ENCODE peak calls at places on chromosome 13, in five cellular contexts. One of them, this sample, is unnamed.

GRCh38 chr13:96816261-96816660 is 178.0 kb downstream of the OXGR1 start:
- DNase-seq in H9: no peak
- DNase-seq in mesenchymal stem cell: no peak
- DNase-seq in IMR-90: no peak
- DNase-seq in H1: no peak
- DNase-seq in this sample: no peak

GRCh38 chr13:59842507-59842906 is 321.2 kb downstream of the DIAPH3 start:
- DNase-seq in H9: no peak
- DNase-seq in mesenchymal stem cell: no peak
- DNase-seq in IMR-90: peak
- DNase-seq in H1: no peak
- DNase-seq in this sample: no peak

GRCh38 chr13:102402292-102402691 is 444 bp upstream of the FGF14 start:
- DNase-seq in H9: peak
- DNase-seq in mesenchymal stem cell: peak
- DNase-seq in IMR-90: peak
- DNase-seq in H1: peak
- DNase-seq in this sample: peak

GRCh38 chr13:70457474-70457873 is 349.2 kb upstream of the KLHL1 start:
- DNase-seq in H9: no peak
- DNase-seq in mesenchymal stem cell: peak
- DNase-seq in IMR-90: no peak
- DNase-seq in H1: no peak
- DNase-seq in this sample: no peak

GRCh38 chr13:38883783-38884182 is 106.8 kb downstream of the STOML3 start:
- DNase-seq in H9: no peak
- DNase-seq in mesenchymal stem cell: no peak
- DNase-seq in IMR-90: no peak
- DNase-seq in H1: no peak
- DNase-seq in this sample: peak

GRCh38 chr13:86986448-86986847 is 684.7 kb upstream of the SLITRK5 start:
- DNase-seq in H9: no peak
- DNase-seq in mesenchymal stem cell: peak
- DNase-seq in IMR-90: peak
- DNase-seq in H1: no peak
- DNase-seq in this sample: peak

GRCh38 chr13:102195566-102196462 is 206.0 kb downstream of the FGF14 start:
- DNase-seq in H9: no peak
- DNase-seq in mesenchymal stem cell: peak
- DNase-seq in IMR-90: peak
- DNase-seq in H1: no peak
- DNase-seq in this sample: peak

GRCh38 chr13:46321494-46322225 is 65.4 kb downstream of the RUBCNL start:
- DNase-seq in H9: peak
- DNase-seq in mesenchymal stem cell: peak
- DNase-seq in IMR-90: peak
- DNase-seq in H1: peak
- DNase-seq in this sample: peak

GRCh38 chr13:28129911-28130693 is 8.2 kb upstream of the PAN3 start:
- DNase-seq in H9: no peak
- DNase-seq in mesenchymal stem cell: peak
- DNase-seq in IMR-90: peak
- DNase-seq in H1: no peak
- DNase-seq in this sample: no peak

GRCh38 chr13:43572601-43573360 is 214.0 kb downstream of the ENOX1 start:
- DNase-seq in H9: no peak
- DNase-seq in mesenchymal stem cell: peak
- DNase-seq in IMR-90: peak
- DNase-seq in H1: no peak
- DNase-seq in this sample: peak

GRCh38 chr13:53005631-53006030 is 23.0 kb upstream of the OLFM4 start:
- DNase-seq in H9: no peak
- DNase-seq in mesenchymal stem cell: no peak
- DNase-seq in IMR-90: no peak
- DNase-seq in H1: no peak
- DNase-seq in this sample: no peak

GRCh38 chr13:108533842-108534241 is 95.6 kb upstream of the MYO16 start:
- DNase-seq in H9: no peak
- DNase-seq in mesenchymal stem cell: no peak
- DNase-seq in IMR-90: no peak
- DNase-seq in H1: no peak
- DNase-seq in this sample: no peak

GRCh38 chr13:95264225-95264624 is 37.0 kb downstream of the ABCC4 start:
- DNase-seq in H9: no peak
- DNase-seq in mesenchymal stem cell: no peak
- DNase-seq in IMR-90: no peak
- DNase-seq in H1: no peak
- DNase-seq in this sample: no peak

DNA sequence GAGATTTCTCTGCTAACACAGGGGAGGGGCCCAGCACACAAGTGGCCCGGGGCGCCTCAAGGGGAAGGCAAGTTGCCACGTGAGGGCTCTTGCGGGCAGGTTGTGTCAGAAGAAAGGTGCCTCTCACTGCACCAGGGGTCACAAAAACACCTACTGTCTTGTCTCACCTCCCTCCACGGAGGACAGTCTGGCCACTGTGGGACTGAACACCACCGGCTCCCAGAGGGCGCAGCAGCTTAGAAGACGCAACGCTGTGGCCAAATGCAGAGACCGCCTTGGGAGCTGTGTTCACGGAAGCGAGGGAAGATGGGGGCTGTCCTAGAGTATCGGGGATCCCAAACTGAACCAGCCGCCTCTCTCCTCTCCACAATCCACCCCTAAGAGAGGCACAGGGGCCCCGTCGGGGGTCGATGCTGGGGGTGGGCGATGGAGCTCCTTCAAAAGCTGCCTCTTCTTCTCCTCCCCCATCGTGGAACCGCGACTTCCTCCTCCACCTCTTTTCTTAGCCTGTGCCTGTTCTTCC is 177.5 kb downstream of the FOXO1 start:
- DNase-seq in H9: no peak
- DNase-seq in mesenchymal stem cell: no peak
- DNase-seq in IMR-90: no peak
- DNase-seq in H1: no peak
- DNase-seq in this sample: no peak
- H2BK15ac ChIP-seq in H9: no peak
- H2BK15ac ChIP-seq in mesenchymal stem cell: no peak
- H2BK15ac ChIP-seq in IMR-90: no peak
- H2BK15ac ChIP-seq in H1: no peak
- H2BK15ac ChIP-seq in this sample: no peak

GRCh38 chr13:112182831-112183543 is 116.0 kb downstream of the SOX1 start:
- DNase-seq in H9: no peak
- DNase-seq in mesenchymal stem cell: no peak
- DNase-seq in IMR-90: no peak
- DNase-seq in H1: no peak
- DNase-seq in this sample: no peak

GRCh38 chr13:112181336-112182051 is 114.5 kb downstream of the SOX1 start:
- DNase-seq in H9: no peak
- DNase-seq in mesenchymal stem cell: no peak
- DNase-seq in IMR-90: no peak
- DNase-seq in H1: no peak
- DNase-seq in this sample: no peak

GRCh38 chr13:112184261-112184660 is 117.3 kb downstream of the SOX1 start:
- DNase-seq in H9: no peak
- DNase-seq in mesenchymal stem cell: no peak
- DNase-seq in IMR-90: no peak
- DNase-seq in H1: no peak
- DNase-seq in this sample: no peak

GRCh38 chr13:112183544-112184145 is 116.7 kb downstream of the SOX1 start:
- DNase-seq in H9: no peak
- DNase-seq in mesenchymal stem cell: no peak
- DNase-seq in IMR-90: no peak
- DNase-seq in H1: no peak
- DNase-seq in this sample: no peak

GRCh38 chr13:112182251-112182650 is 115.3 kb downstream of the SOX1 start:
- DNase-seq in H9: no peak
- DNase-seq in mesenchymal stem cell: no peak
- DNase-seq in IMR-90: no peak
- DNase-seq in H1: no peak
- DNase-seq in this sample: no peak
- H2BK15ac ChIP-seq in H9: no peak
- H2BK15ac ChIP-seq in mesenchymal stem cell: no peak
- H2BK15ac ChIP-seq in IMR-90: no peak
- H2BK15ac ChIP-seq in H1: no peak
- H2BK15ac ChIP-seq in this sample: no peak

GRCh38 chr13:21670883-21671792 is at the start of gene FGF9:
- DNase-seq in H9: peak
- DNase-seq in mesenchymal stem cell: peak
- DNase-seq in IMR-90: peak
- DNase-seq in H1: no peak
- DNase-seq in this sample: peak

GRCh38 chr13:21671793-21672680 is 1.2 kb downstream of the FGF9 start:
- DNase-seq in H9: no peak
- DNase-seq in mesenchymal stem cell: no peak
- DNase-seq in IMR-90: no peak
- DNase-seq in H1: no peak
- DNase-seq in this sample: no peak

GRCh38 chr13:21668665-21669599 is 1.9 kb upstream of the FGF9 start:
- DNase-seq in H9: peak
- DNase-seq in mesenchymal stem cell: peak
- DNase-seq in IMR-90: peak
- DNase-seq in H1: no peak
- DNase-seq in this sample: peak

GRCh38 chr13:21672811-21673591 is 2.1 kb downstream of the FGF9 start:
- DNase-seq in H9: no peak
- DNase-seq in mesenchymal stem cell: no peak
- DNase-seq in IMR-90: no peak
- DNase-seq in H1: no peak
- DNase-seq in this sample: no peak

GRCh38 chr13:21670006-21670882 is 629 bp upstream of the FGF9 start:
- DNase-seq in H9: peak
- DNase-seq in mesenchymal stem cell: peak
- DNase-seq in IMR-90: peak
- DNase-seq in H1: no peak
- DNase-seq in this sample: peak
- H2BK15ac ChIP-seq in H9: no peak
- H2BK15ac ChIP-seq in mesenchymal stem cell: no peak
- H2BK15ac ChIP-seq in IMR-90: peak
- H2BK15ac ChIP-seq in H1: peak
- H2BK15ac ChIP-seq in this sample: no peak

GRCh38 chr13:111555268-111555633 is 234.8 kb downstream of the TEX29 start:
- DNase-seq in H9: no peak
- DNase-seq in mesenchymal stem cell: no peak
- DNase-seq in IMR-90: no peak
- DNase-seq in H1: no peak
- DNase-seq in this sample: no peak

GRCh38 chr13:111556496-111556895 is 236.1 kb downstream of the TEX29 start:
- DNase-seq in H9: no peak
- DNase-seq in mesenchymal stem cell: no peak
- DNase-seq in IMR-90: no peak
- DNase-seq in H1: no peak
- DNase-seq in this sample: no peak

GRCh38 chr13:111552891-111553637 is 232.6 kb downstream of the TEX29 start:
- DNase-seq in H9: no peak
- DNase-seq in mesenchymal stem cell: no peak
- DNase-seq in IMR-90: no peak
- DNase-seq in H1: no peak
- DNase-seq in this sample: no peak

GRCh38 chr13:111555906-111556305 is 235.5 kb downstream of the TEX29 start:
- DNase-seq in H9: no peak
- DNase-seq in mesenchymal stem cell: no peak
- DNase-seq in IMR-90: no peak
- DNase-seq in H1: no peak
- DNase-seq in this sample: no peak

DNA sequence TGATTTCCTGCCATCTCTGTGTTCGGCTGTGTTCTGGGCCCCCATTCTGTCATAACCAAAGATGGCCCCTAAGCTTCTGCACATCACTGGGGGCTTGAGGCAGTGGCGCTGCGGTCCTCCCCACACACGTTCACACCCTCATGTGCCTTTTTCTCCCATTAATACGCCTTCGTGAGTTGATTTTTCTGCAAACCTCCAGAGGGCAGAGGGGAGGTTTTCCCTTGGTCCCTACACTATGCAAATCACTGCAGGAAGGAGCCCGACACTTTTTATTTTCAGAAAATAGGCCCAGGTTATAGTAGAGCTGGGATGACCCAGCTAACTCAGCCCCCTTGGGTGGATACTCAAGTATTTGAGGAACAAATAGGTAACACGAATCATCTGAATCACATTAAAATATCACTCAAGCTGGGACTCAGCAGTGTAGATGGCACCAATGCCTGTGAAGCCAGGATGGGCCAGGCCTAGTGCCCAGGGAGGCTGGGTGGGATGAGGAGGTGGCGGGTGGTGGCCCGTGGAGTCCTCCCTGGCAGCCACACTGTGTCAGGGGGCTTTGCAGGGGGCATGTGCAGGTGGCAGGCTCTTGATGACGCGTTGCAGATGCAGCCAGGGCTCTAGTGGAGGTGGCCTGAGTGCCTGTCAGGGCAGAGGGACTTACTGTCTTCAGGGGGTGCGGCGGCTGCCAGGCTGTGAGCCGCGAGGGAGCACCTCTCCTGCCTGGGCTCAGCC is 234.3 kb downstream of the TEX29 start:
- DNase-seq in H9: no peak
- DNase-seq in mesenchymal stem cell: no peak
- DNase-seq in IMR-90: no peak
- DNase-seq in H1: no peak
- DNase-seq in this sample: no peak
- H2BK15ac ChIP-seq in H9: no peak
- H2BK15ac ChIP-seq in mesenchymal stem cell: no peak
- H2BK15ac ChIP-seq in IMR-90: no peak
- H2BK15ac ChIP-seq in H1: no peak
- H2BK15ac ChIP-seq in this sample: no peak

DNA sequence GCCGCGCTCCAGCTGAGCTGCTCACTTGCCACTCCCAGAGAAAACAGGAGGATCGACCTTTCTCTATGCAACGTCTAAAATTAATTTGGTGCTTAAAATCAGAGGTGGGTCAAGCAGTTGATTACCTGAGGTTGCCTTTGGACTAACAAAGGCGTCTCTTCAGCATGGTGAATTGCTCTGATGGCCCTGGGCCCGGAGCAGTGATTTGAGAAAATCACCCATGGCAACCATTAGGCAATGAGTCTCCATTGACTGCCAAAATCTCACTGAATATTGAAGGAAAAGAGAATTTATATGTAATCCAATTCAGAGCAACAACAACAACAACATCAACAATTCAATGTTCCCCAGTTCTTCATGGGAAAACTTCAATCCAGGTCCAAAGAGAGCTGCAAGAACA is 61.8 kb downstream of the IRS2 start:
- DNase-seq in H9: no peak
- DNase-seq in mesenchymal stem cell: no peak
- DNase-seq in IMR-90: no peak
- DNase-seq in H1: no peak
- DNase-seq in this sample: no peak
- H2BK15ac ChIP-seq in H9: no peak
- H2BK15ac ChIP-seq in mesenchymal stem cell: no peak
- H2BK15ac ChIP-seq in IMR-90: no peak
- H2BK15ac ChIP-seq in H1: no peak
- H2BK15ac ChIP-seq in this sample: no peak

GRCh38 chr13:83716121-83716520 is 166.2 kb downstream of the SLITRK1 start:
- DNase-seq in H9: no peak
- DNase-seq in mesenchymal stem cell: no peak
- DNase-seq in IMR-90: no peak
- DNase-seq in H1: no peak
- DNase-seq in this sample: peak
- H2BK15ac ChIP-seq in H9: no peak
- H2BK15ac ChIP-seq in mesenchymal stem cell: no peak
- H2BK15ac ChIP-seq in IMR-90: no peak
- H2BK15ac ChIP-seq in H1: no peak
- H2BK15ac ChIP-seq in this sample: no peak

GRCh38 chr13:114154476-114154875 is 22.1 kb upstream of the RASA3 start:
- DNase-seq in H9: no peak
- DNase-seq in mesenchymal stem cell: no peak
- DNase-seq in IMR-90: no peak
- DNase-seq in H1: no peak
- DNase-seq in this sample: no peak
- H2BK15ac ChIP-seq in H9: no peak
- H2BK15ac ChIP-seq in mesenchymal stem cell: no peak
- H2BK15ac ChIP-seq in IMR-90: no peak
- H2BK15ac ChIP-seq in H1: no peak
- H2BK15ac ChIP-seq in this sample: no peak